ENCODE peak calls at places on chromosomes 7 and 10, in nine cellular contexts. G is psoas muscle, R is substantia nigra, T is T-cell, N is NCI-H1930, U is right atrium auricular region, Y is RWPE1, I is left ventricle myocardium inferior, S is NB4. H is an unnamed sample.

GRCh38 chr7:66957595-66958290 is 36.7 kb downstream of the TMEM248 start:
- DNase-seq in G (no peak), R (no peak), T (no peak), N (no peak), U (no peak), Y (no peak), I (no peak), S (no peak), H (no peak)

GRCh38 chr7:113875224-113875623 is 43.6 kb downstream of the PPP1R3A start:
- DNase-seq in G (no peak), R (no peak), T (no peak), N (no peak), U (no peak), Y (no peak), I (no peak), S (no peak), H (no peak)

GRCh38 chr10:102090772-102091171 is 25.6 kb downstream of the HPS6 start:
- DNase-seq in G (no peak), R (no peak), T (no peak), N (no peak), U (no peak), Y (peak), I (no peak), S (no peak), H (peak)

GRCh38 chr7:27102578-27103442 is at the start of gene HOXA2:
- DNase-seq in G (no peak), R (no peak), T (no peak), N (no peak), U (no peak), Y (no peak), I (no peak), S (no peak), H (peak)

GRCh38 chr7:29243777-29244655 is 49.4 kb downstream of the CHN2 start:
- DNase-seq in G (no peak), R (no peak), T (peak), N (no peak), U (no peak), Y (no peak), I (no peak), S (peak), H (no peak)

GRCh38 chr7:47474211-47474936 is 107.5 kb downstream of the TNS3 start:
- DNase-seq in G (no peak), R (no peak), T (no peak), N (no peak), U (no peak), Y (no peak), I (no peak), S (no peak), H (no peak)

GRCh38 chr7:140673063-140673769 is 471 bp downstream of the ADCK2 start:
- DNase-seq in G (peak), R (no peak), T (peak), N (peak), U (no peak), Y (peak), I (peak), S (peak), H (no peak)

GRCh38 chr7:105887569-105888199 is 11.3 kb upstream of the ATXN7L1 start:
- DNase-seq in G (no peak), R (no peak), T (no peak), N (no peak), U (no peak), Y (no peak), I (no peak), S (no peak), H (no peak)

GRCh38 chr7:16345979-16346958 is 75.1 kb downstream of the CRPPA start:
- DNase-seq in G (no peak), R (no peak), T (no peak), N (no peak), U (no peak), Y (peak), I (no peak), S (peak), H (peak)

GRCh38 chr10:75857896-75858295 is 426.5 kb downstream of the LRMDA start:
- DNase-seq in G (no peak), R (no peak), T (no peak), N (no peak), U (no peak), Y (no peak), I (no peak), S (no peak), H (no peak)

GRCh38 chr7:21568762-21569161 is 25.9 kb downstream of the DNAH11 start:
- DNase-seq in G (no peak), R (no peak), T (no peak), N (no peak), U (no peak), Y (peak), I (no peak), S (peak), H (peak)

GRCh38 chr7:135761751-135762488 is 13.3 kb upstream of the FAM180A start:
- DNase-seq in G (no peak), R (no peak), T (no peak), N (no peak), U (peak), Y (no peak), I (no peak), S (peak), H (peak)

GRCh38 chr10:132524443-132525285 is 12.9 kb upstream of the INPP5A start:
- DNase-seq in G (peak), R (no peak), T (no peak), N (no peak), U (no peak), Y (no peak), I (peak), S (no peak), H (no peak)

GRCh38 chr7:32472015-32472414 is 18.2 kb downstream of the LSM5 start:
- DNase-seq in G (no peak), R (no peak), T (no peak), N (no peak), U (no peak), Y (no peak), I (no peak), S (no peak), H (no peak)

GRCh38 chr7:71239517-71239916 is 107.6 kb downstream of the GALNT17 start:
- DNase-seq in G (no peak), R (no peak), T (no peak), N (no peak), U (no peak), Y (no peak), I (no peak), S (no peak), H (no peak)

GRCh38 chr10:104089621-104090020 is 3.9 kb upstream of the COL17A1 start:
- DNase-seq in G (no peak), R (no peak), T (no peak), N (no peak), U (no peak), Y (no peak), I (no peak), S (no peak), H (no peak)

GRCh38 chr10:24574578-24575155 is 149.0 kb downstream of the ARHGAP21 start:
- DNase-seq in G (no peak), R (no peak), T (no peak), N (no peak), U (no peak), Y (no peak), I (no peak), S (no peak), H (no peak)

GRCh38 chr10:51770719-51771118 is 71.3 kb upstream of the CSTF2T start:
- DNase-seq in G (peak), R (no peak), T (no peak), N (no peak), U (no peak), Y (no peak), I (no peak), S (no peak), H (peak)

GRCh38 chr7:122136033-122136432 is 8.0 kb downstream of the AASS start:
- DNase-seq in G (no peak), R (no peak), T (no peak), N (no peak), U (no peak), Y (no peak), I (no peak), S (no peak), H (no peak)

GRCh38 chr7:123622660-123623386 is 21.2 kb downstream of the ASB15 start:
- DNase-seq in G (no peak), R (no peak), T (no peak), N (peak), U (no peak), Y (no peak), I (no peak), S (no peak), H (no peak)

GRCh38 chr10:123544986-123545385 is 121.2 kb upstream of the GPR26 start:
- DNase-seq in G (no peak), R (no peak), T (no peak), N (no peak), U (no peak), Y (no peak), I (no peak), S (no peak), H (no peak)

GRCh38 chr10:593016-593415 is 96.5 kb downstream of the DIP2C start:
- DNase-seq in G (no peak), R (no peak), T (no peak), N (no peak), U (no peak), Y (no peak), I (no peak), S (no peak), H (no peak)

GRCh38 chr7:2440608-2441245 is 35.5 kb downstream of the GRIFIN start:
- DNase-seq in G (no peak), R (no peak), T (no peak), N (no peak), U (no peak), Y (peak), I (no peak), S (no peak), H (no peak)

H was measured in HCEC 1CT.